ENCODE peak calls at places on chromosomes 13 and 19, in ten cellular contexts. C is pons; K is stimulated activated CD4-positive, alpha-beta T cell treated with anti-CD3 and anti-CD28 coated beads, Interleukin-4, amount 100 ng/mL, for 1 hour; A is COR-L47; H is activated T-cell treated with anti-CD3 and anti-CD28 coated beads, Interleukin-2, amount 50 U/mL, for 4 hours; X is HCEC 1CT; R is naive thymus-derived CD4-positive, alpha-beta T cell; T is IMR-90; S is GM23248; G is transverse colon. O is an unnamed sample.

GRCh38 chr13:98097749-98098148 is 45.1 kb upstream of the FARP1 start:
- DNase-seq in C (no peak), T (no peak), A (no peak), G (no peak), S (no peak), R (no peak), K (no peak), H (no peak), X (no peak), O (no peak)

GRCh38 chr13:100848304-100848703 is 173.7 kb upstream of the TMTC4 start:
- DNase-seq in S (no peak), H (no peak), C (no peak), X (no peak), K (no peak), R (no peak), T (no peak), G (no peak), A (no peak), O (no peak)

GRCh38 chr19:58279042-58279924 is 528 bp downstream of the ZNF8 start:
- DNase-seq in X (peak; percentile 35), T (peak; percentile 51), R (no peak), S (peak; percentile 77), K (peak; percentile 45), A (peak; percentile 92), G (peak; percentile 63), H (peak; percentile 18), C (peak; percentile 31), O (peak; percentile 21)

GRCh38 chr13:96925466-96925865 is 68.8 kb downstream of the OXGR1 start:
- DNase-seq in C (no peak), G (no peak), K (no peak), R (no peak), A (no peak), T (no peak), S (no peak), H (no peak), X (no peak), O (no peak)

GRCh38 chr19:44553478-44554171 is 24.1 kb upstream of the CEACAM20 start:
- DNase-seq in X (no peak), K (no peak), C (no peak), S (peak; percentile 38), A (no peak), R (no peak), T (no peak), G (no peak), H (no peak), O (no peak)

GRCh38 chr13:35923347-35923746 is 207.8 kb downstream of the DCLK1 start:
- DNase-seq in R (no peak), C (no peak), A (no peak), X (no peak), H (no peak), S (peak; percentile 84), G (no peak), T (peak; percentile 68), K (no peak), O (peak; percentile 42)

GRCh38 chr19:41324921-41325639 is 15.1 kb downstream of the CCDC97 start:
- DNase-seq in S (peak; percentile 92), T (peak; percentile 90), X (peak; percentile 82), H (no peak), K (no peak), R (no peak), A (no peak), C (peak; percentile 17), G (peak; percentile 57), O (peak; percentile 70)

GRCh38 chr13:39273953-39274352 is 235.7 kb downstream of the NHLRC3 start:
- DNase-seq in H (no peak), T (no peak), X (no peak), C (no peak), G (peak; percentile 17), S (no peak), A (peak; percentile 76), K (no peak), R (no peak), O (no peak)

GRCh38 chr13:112735791-112736190 is 46.0 kb downstream of the ATP11A start:
- DNase-seq in R (no peak), G (no peak), A (peak; percentile 10), C (no peak), S (no peak), K (no peak), H (no peak), T (no peak), X (no peak), O (no peak)

GRCh38 chr13:93227906-93228801 is 1.5 kb downstream of the GPC6 start:
- DNase-seq in R (no peak), S (peak; percentile 90), A (peak; percentile 85), G (peak; percentile 32), H (no peak), T (peak; percentile 87), C (peak; percentile 35), X (peak; percentile 86), K (no peak), O (peak; percentile 75)

GRCh38 chr19:40745402-40745780 is 4.9 kb downstream of the ACTMAP start:
- DNase-seq in X (peak; percentile 39), A (no peak), G (no peak), T (peak; percentile 63), H (no peak), K (no peak), R (no peak), S (peak; percentile 50), C (no peak), O (no peak)

GRCh38 chr19:45451181-45451849 is 16.5 kb upstream of the FOSB start:
- DNase-seq in R (no peak), S (peak; percentile 89), A (no peak), X (peak; percentile 48), H (no peak), K (no peak), C (no peak), G (peak; percentile 54), T (peak; percentile 88), O (no peak)

GRCh38 chr13:57637515-57637914 is 6.0 kb downstream of the PCDH17 start:
- DNase-seq in X (no peak), K (no peak), H (no peak), R (no peak), C (peak; percentile 60), T (no peak), A (no peak), S (no peak), G (no peak), O (no peak)

GRCh38 chr19:1211494-1212234 is 6.1 kb downstream of the STK11 start:
- DNase-seq in K (no peak), H (no peak), G (no peak), T (no peak), R (no peak), S (no peak), C (no peak), A (no peak), X (no peak), O (no peak)

GRCh38 chr19:18204394-18205179 is 745 bp upstream of the RAB3A start:
- DNase-seq in X (peak; percentile 27), T (no peak), R (no peak), H (peak; percentile 31), G (peak; percentile 73), A (peak; percentile 75), S (peak; percentile 64), C (no peak), K (peak; percentile 48), O (no peak)

GRCh38 chr13:84431646-84432045 is 549.4 kb upstream of the SLITRK1 start:
- DNase-seq in C (no peak), G (no peak), S (peak; percentile 35), A (no peak), H (no peak), X (peak; percentile 70), K (no peak), R (no peak), T (peak; percentile 66), O (no peak)

GRCh38 chr13:38826182-38826813 is 139.4 kb downstream of the FREM2 start:
- DNase-seq in H (no peak), R (no peak), G (no peak), A (no peak), T (no peak), K (no peak), C (no peak), S (no peak), X (no peak), O (no peak)

GRCh38 chr13:26837997-26838396 is 77.4 kb upstream of the GPR12 start:
- DNase-seq in C (no peak), G (no peak), K (no peak), T (no peak), S (no peak), X (no peak), H (no peak), A (no peak), R (no peak), O (no peak)

GRCh38 chr19:33953023-33953422 is 156.4 kb downstream of the KCTD15 start:
- DNase-seq in R (no peak), H (no peak), S (no peak), X (no peak), A (no peak), G (no peak), C (no peak), K (no peak), T (no peak), O (no peak)

GRCh38 chr19:15640294-15640903 is at the start of gene CYP4F3:
- DNase-seq in G (peak; percentile 96), T (no peak), K (no peak), S (peak; percentile 13), C (no peak), X (no peak), A (peak; percentile 51), H (no peak), R (no peak), O (no peak)

GRCh38 chr13:99617474-99618255 is 116.4 kb downstream of the TM9SF2 start:
- DNase-seq in G (peak; percentile 21), H (no peak), T (peak; percentile 38), R (no peak), S (peak; percentile 87), A (no peak), C (peak; percentile 53), K (peak; percentile 28), X (peak; percentile 55), O (no peak)

GRCh38 chr19:58350001-58350801 is 3.1 kb downstream of the A1BG start:
- DNase-seq in R (no peak), A (no peak), C (no peak), X (no peak), G (no peak), K (no peak), S (no peak), T (no peak), H (no peak), O (no peak)